ENCODE peak calls at places on chromosomes 12 and 14, in four cellular contexts. One of them, this sample, is unnamed.

GRCh38 chr14:75205586-75205985 is 29.2 kb upstream of the TMED10 start:
- DNase-seq in BJ: peak; percentile 23
- DNase-seq in uterus: no peak
- DNase-seq in OCI-LY7: no peak
- DNase-seq in this sample: no peak

GRCh38 chr14:104393898-104394605 is 185.5 kb upstream of the C14orf180 start:
- DNase-seq in BJ: no peak
- DNase-seq in uterus: peak; percentile 70
- DNase-seq in OCI-LY7: peak; percentile 62
- DNase-seq in this sample: peak; percentile 63

GRCh38 chr12:92596388-92596787 is 106.4 kb upstream of the PLEKHG7 start:
- DNase-seq in BJ: no peak
- DNase-seq in uterus: no peak
- DNase-seq in OCI-LY7: no peak
- DNase-seq in this sample: no peak

GRCh38 chr12:116282371-116283286 is 5.1 kb upstream of the MED13L start:
- DNase-seq in BJ: no peak
- DNase-seq in uterus: no peak
- DNase-seq in OCI-LY7: no peak
- DNase-seq in this sample: no peak

GRCh38 chr12:15919491-15919890 is 8.4 kb downstream of the DERA start:
- DNase-seq in BJ: no peak
- DNase-seq in uterus: no peak
- DNase-seq in OCI-LY7: no peak
- DNase-seq in this sample: no peak

GRCh38 chr14:91227183-91227628 is 17.3 kb downstream of the GPR68 start:
- DNase-seq in BJ: no peak
- DNase-seq in uterus: no peak
- DNase-seq in OCI-LY7: no peak
- DNase-seq in this sample: no peak

GRCh38 chr12:13211191-13211858 is 14.8 kb downstream of the EMP1 start:
- DNase-seq in BJ: no peak
- DNase-seq in uterus: no peak
- DNase-seq in OCI-LY7: no peak
- DNase-seq in this sample: no peak

GRCh38 chr12:103169-103981 is 36.8 kb downstream of the IQSEC3 start:
- DNase-seq in BJ: no peak
- DNase-seq in uterus: no peak
- DNase-seq in OCI-LY7: peak; percentile 93
- DNase-seq in this sample: no peak

GRCh38 chr12:79262938-79263337 is 398.4 kb downstream of the SYT1 start:
- DNase-seq in BJ: no peak
- DNase-seq in uterus: no peak
- DNase-seq in OCI-LY7: no peak
- DNase-seq in this sample: no peak

GRCh38 chr12:122411537-122411936 is 10.9 kb downstream of the CLIP1 start:
- DNase-seq in BJ: no peak
- DNase-seq in uterus: no peak
- DNase-seq in OCI-LY7: no peak
- DNase-seq in this sample: no peak

GRCh38 chr12:56614627-56615026 is 15.5 kb downstream of the BAZ2A start:
- DNase-seq in BJ: no peak
- DNase-seq in uterus: no peak
- DNase-seq in OCI-LY7: no peak
- DNase-seq in this sample: no peak

GRCh38 chr14:24243336-24243836 is 963 bp upstream of the TINF2 start:
- DNase-seq in BJ: no peak
- DNase-seq in uterus: peak; percentile 45
- DNase-seq in OCI-LY7: peak; percentile 14
- DNase-seq in this sample: peak; percentile 52

GRCh38 chr12:65171870-65172269 is 2.5 kb downstream of the LEMD3 start:
- DNase-seq in BJ: no peak
- DNase-seq in uterus: no peak
- DNase-seq in OCI-LY7: peak; percentile 47
- DNase-seq in this sample: no peak

GRCh38 chr14:86892167-86892956 is 1100.6 kb downstream of the GALC start:
- DNase-seq in BJ: no peak
- DNase-seq in uterus: no peak
- DNase-seq in OCI-LY7: no peak
- DNase-seq in this sample: no peak

GRCh38 chr12:67939611-67940010 is 49.6 kb upstream of the IFNG-AS1 start:
- DNase-seq in BJ: no peak
- DNase-seq in uterus: no peak
- DNase-seq in OCI-LY7: no peak
- DNase-seq in this sample: no peak

GRCh38 chr12:115216300-115216699 is 532.3 kb upstream of the TBX3 start:
- DNase-seq in BJ: no peak
- DNase-seq in uterus: no peak
- DNase-seq in OCI-LY7: no peak
- DNase-seq in this sample: no peak

GRCh38 chr12:76303989-76304460 is 44.2 kb downstream of the BBS10 start:
- DNase-seq in BJ: no peak
- DNase-seq in uterus: no peak
- DNase-seq in OCI-LY7: no peak
- DNase-seq in this sample: no peak

GRCh38 chr14:67077914-67078313 is 111.3 kb upstream of the GARIN2 start:
- DNase-seq in BJ: no peak
- DNase-seq in uterus: no peak
- DNase-seq in OCI-LY7: no peak
- DNase-seq in this sample: no peak

GRCh38 chr12:110641512-110641911 is 27.6 kb downstream of the TCTN1 start:
- DNase-seq in BJ: no peak
- DNase-seq in uterus: peak; percentile 47
- DNase-seq in OCI-LY7: no peak
- DNase-seq in this sample: no peak

GRCh38 chr12:17793854-17794253 is 296.1 kb downstream of the RERGL start:
- DNase-seq in BJ: no peak
- DNase-seq in uterus: no peak
- DNase-seq in OCI-LY7: no peak
- DNase-seq in this sample: no peak

GRCh38 chr14:52377940-52378339 is 63.8 kb downstream of the PTGER2 start:
- DNase-seq in BJ: no peak
- DNase-seq in uterus: no peak
- DNase-seq in OCI-LY7: peak; percentile 4
- DNase-seq in this sample: no peak

GRCh38 chr14:71438684-71439083 is 493.5 kb upstream of the RGS6 start:
- DNase-seq in BJ: no peak
- DNase-seq in uterus: no peak
- DNase-seq in OCI-LY7: no peak
- DNase-seq in this sample: no peak

GRCh38 chr12:106994579-106995220 is 7.8 kb upstream of the MTERF2 start:
- DNase-seq in BJ: peak; percentile 27
- DNase-seq in uterus: no peak
- DNase-seq in OCI-LY7: no peak
- DNase-seq in this sample: no peak

GRCh38 chr14:85281921-85282320 is 248.0 kb upstream of the FLRT2 start:
- DNase-seq in BJ: no peak
- DNase-seq in uterus: no peak
- DNase-seq in OCI-LY7: no peak
- DNase-seq in this sample: no peak

GRCh38 chr12:79255326-79255725 is 390.8 kb downstream of the SYT1 start:
- DNase-seq in BJ: peak; percentile 38
- DNase-seq in uterus: no peak
- DNase-seq in OCI-LY7: no peak
- DNase-seq in this sample: no peak

GRCh38 chr12:32819424-32819823 is 63.7 kb upstream of the YARS2 start:
- DNase-seq in BJ: no peak
- DNase-seq in uterus: no peak
- DNase-seq in OCI-LY7: no peak
- DNase-seq in this sample: no peak

GRCh38 chr12:113831486-113831885 is 134.6 kb downstream of the RBM19 start:
- DNase-seq in BJ: no peak
- DNase-seq in uterus: no peak
- DNase-seq in OCI-LY7: no peak
- DNase-seq in this sample: no peak

GRCh38 chr12:981176-981828 is 9.7 kb upstream of the ERC1 start:
- DNase-seq in BJ: no peak
- DNase-seq in uterus: no peak
- DNase-seq in OCI-LY7: no peak
- DNase-seq in this sample: peak; percentile 27

GRCh38 chr14:24297190-24297964 is 2.2 kb downstream of the DHRS1 start:
- DNase-seq in BJ: no peak
- DNase-seq in uterus: no peak
- DNase-seq in OCI-LY7: peak; percentile 24
- DNase-seq in this sample: no peak

GRCh38 chr12:92737855-92738850 is 35.4 kb downstream of the PLEKHG7 start:
- DNase-seq in BJ: no peak
- DNase-seq in uterus: no peak
- DNase-seq in OCI-LY7: no peak
- DNase-seq in this sample: no peak

GRCh38 chr14:75147423-75148071 is 20.7 kb upstream of the NEK9 start:
- DNase-seq in BJ: no peak
- DNase-seq in uterus: peak; percentile 75
- DNase-seq in OCI-LY7: no peak
- DNase-seq in this sample: no peak

GRCh38 chr14:72845675-72846074 is 48.2 kb downstream of the DPF3 start:
- DNase-seq in BJ: no peak
- DNase-seq in uterus: no peak
- DNase-seq in OCI-LY7: no peak
- DNase-seq in this sample: no peak

GRCh38 chr14:99784508-99784907 is 8.7 kb upstream of the EML1 start:
- DNase-seq in BJ: no peak
- DNase-seq in uterus: peak; percentile 2
- DNase-seq in OCI-LY7: no peak
- DNase-seq in this sample: no peak

GRCh38 chr14:84250863-84251262 is 1279.1 kb upstream of the FLRT2 start:
- DNase-seq in BJ: no peak
- DNase-seq in uterus: no peak
- DNase-seq in OCI-LY7: no peak
- DNase-seq in this sample: no peak

DNA sequence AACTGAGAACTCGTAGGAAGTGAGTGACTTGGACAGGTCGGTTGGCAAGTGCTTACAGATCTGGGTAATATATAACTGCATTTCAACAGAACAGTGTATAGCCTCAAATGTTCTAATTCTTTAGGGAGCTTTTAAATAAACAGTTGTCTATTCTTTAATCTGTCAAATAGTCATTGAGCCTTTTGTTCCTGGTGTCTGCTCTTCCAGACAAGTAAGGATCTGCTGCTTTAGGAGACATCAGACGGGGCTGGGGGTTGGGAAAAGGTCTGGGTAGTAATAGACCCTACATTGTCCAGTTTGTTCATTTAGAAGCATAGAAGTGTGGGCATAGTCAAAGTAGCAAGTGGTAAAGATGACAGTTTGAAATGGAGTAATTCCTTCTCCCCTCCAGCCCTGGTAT is 2.0 kb downstream of the PTPN11 start:
- DNase-seq in BJ: no peak
- DNase-seq in uterus: no peak
- DNase-seq in OCI-LY7: no peak
- DNase-seq in this sample: no peak
- H3K4me3 ChIP-seq in BJ: no peak overlapping the region
- H3K4me3 ChIP-seq in uterus: no peak overlapping the region
- H3K4me3 ChIP-seq in OCI-LY7: no peak overlapping the region
- H3K4me3 ChIP-seq in this sample: no peak overlapping the region

GRCh38 chr12:6529291-6529737 is 5.0 kb upstream of the GAPDH start:
- DNase-seq in BJ: no peak
- DNase-seq in uterus: no peak
- DNase-seq in OCI-LY7: no peak
- DNase-seq in this sample: no peak
- H3K36me3 ChIP-seq in BJ: peaks cover 41% of the 10 kb centered on the region
- H3K36me3 ChIP-seq in uterus: no peaks in the 10 kb centered on the region
- H3K36me3 ChIP-seq in OCI-LY7: peaks cover 83% of the 10 kb centered on the region
- H3K36me3 ChIP-seq in this sample: peaks cover 53% of the 10 kb centered on the region

GRCh38 chr12:99910342-99910741 is 74.4 kb downstream of the ANKS1B start:
- DNase-seq in BJ: no peak
- DNase-seq in uterus: no peak
- DNase-seq in OCI-LY7: no peak
- DNase-seq in this sample: peak; percentile 18

GRCh38 chr12:99911076-99911475 is 73.7 kb downstream of the ANKS1B start:
- DNase-seq in BJ: peak; percentile 77
- DNase-seq in uterus: peak; percentile 32
- DNase-seq in OCI-LY7: no peak
- DNase-seq in this sample: no peak

GRCh38 chr12:99915251-99916082 is 69.3 kb downstream of the ANKS1B start:
- DNase-seq in BJ: peak; percentile 19
- DNase-seq in uterus: no peak
- DNase-seq in OCI-LY7: no peak
- DNase-seq in this sample: no peak

GRCh38 chr12:99914206-99914605 is 70.5 kb downstream of the ANKS1B start:
- DNase-seq in BJ: no peak
- DNase-seq in uterus: no peak
- DNase-seq in OCI-LY7: no peak
- DNase-seq in this sample: no peak

GRCh38 chr12:99911967-99912366 is 72.8 kb downstream of the ANKS1B start:
- DNase-seq in BJ: no peak
- DNase-seq in uterus: no peak
- DNase-seq in OCI-LY7: no peak
- DNase-seq in this sample: no peak
- H3K4me3 ChIP-seq in BJ: no peak overlapping the region
- H3K4me3 ChIP-seq in uterus: peak overlapping the region; percentile 0
- H3K4me3 ChIP-seq in OCI-LY7: no peak overlapping the region
- H3K4me3 ChIP-seq in this sample: no peak overlapping the region

GRCh38 chr12:104460973-104461693 is 4.4 kb downstream of the CHST11 start:
- DNase-seq in BJ: no peak
- DNase-seq in uterus: no peak
- DNase-seq in OCI-LY7: no peak
- DNase-seq in this sample: no peak
- H3K36me3 ChIP-seq in BJ: no peaks in the 10 kb centered on the region
- H3K36me3 ChIP-seq in uterus: no peaks in the 10 kb centered on the region
- H3K36me3 ChIP-seq in OCI-LY7: no peaks in the 10 kb centered on the region
- H3K36me3 ChIP-seq in this sample: no peaks in the 10 kb centered on the region

DNA sequence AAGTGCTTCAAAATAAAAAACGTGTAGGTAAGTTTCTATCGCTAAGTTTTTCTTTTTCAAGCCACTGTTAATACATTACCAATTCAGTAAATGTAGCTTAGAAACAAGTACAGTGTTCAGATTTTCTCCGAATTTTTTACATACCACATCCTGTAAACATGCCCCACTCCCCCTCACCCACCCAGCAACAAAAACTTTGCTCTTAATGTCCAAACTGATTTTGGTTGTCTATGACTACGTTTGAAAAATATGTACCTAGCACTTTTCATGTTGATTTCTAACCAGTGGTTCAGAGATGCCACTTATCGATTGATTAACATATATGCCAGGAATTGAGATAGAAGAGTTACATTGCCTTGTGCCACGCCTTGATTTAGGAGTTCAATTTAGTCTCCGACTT is 663 bp upstream of the LIN7A start:
- DNase-seq in BJ: no peak
- DNase-seq in uterus: no peak
- DNase-seq in OCI-LY7: no peak
- DNase-seq in this sample: no peak
- H3K4me3 ChIP-seq in BJ: peak overlapping the region; percentile 84
- H3K4me3 ChIP-seq in uterus: no peak overlapping the region
- H3K4me3 ChIP-seq in OCI-LY7: no peak overlapping the region
- H3K4me3 ChIP-seq in this sample: no peak overlapping the region

GRCh38 chr14:34036319-34036761 is 85.5 kb upstream of the EGLN3 start:
- DNase-seq in BJ: no peak
- DNase-seq in uterus: no peak
- DNase-seq in OCI-LY7: no peak
- DNase-seq in this sample: no peak
- H3K36me3 ChIP-seq in BJ: no peaks in the 10 kb centered on the region
- H3K36me3 ChIP-seq in uterus: no peaks in the 10 kb centered on the region
- H3K36me3 ChIP-seq in OCI-LY7: no peaks in the 10 kb centered on the region
- H3K36me3 ChIP-seq in this sample: no peaks in the 10 kb centered on the region